ENCODE peak calls at places on chromosome 21, in five cellular contexts. H, X, L, O and D are unnamed samples.

GRCh38 chr21:33968082-33968997 is 52.7 kb upstream of the ATP5PO start:
- DNase-seq in L (peak; percentile 22), O (no peak), H (no peak), X (peak; percentile 60), D (no peak)

GRCh38 chr21:45838636-45839035 is 142.9 kb upstream of the COL6A1 start:
- DNase-seq in O (no peak), H (no peak), X (peak; percentile 23), L (no peak), D (no peak)

GRCh38 chr21:35231115-35231514 is 182.0 kb upstream of the RUNX1 start:
- DNase-seq in X (no peak), H (no peak), L (no peak), O (no peak), D (no peak)

GRCh38 chr21:33067457-33067856 is 2.5 kb upstream of the OLIG1 start:
- DNase-seq in X (no peak), O (no peak), L (no peak), H (no peak), D (no peak)

GRCh38 chr21:36428789-36429671 is 43.8 kb downstream of the CHAF1B start:
- DNase-seq in L (peak; percentile 1), O (no peak), X (no peak), H (no peak), D (no peak)

GRCh38 chr21:26801524-26801923 is 43.7 kb downstream of the ADAMTS1 start:
- DNase-seq in O (no peak), L (no peak), H (no peak), X (peak; percentile 89), D (no peak)

GRCh38 chr21:44940116-44940631 is 345 bp downstream of the SLX9 start:
- DNase-seq in L (peak; percentile 29), O (no peak), H (no peak), X (no peak), D (no peak)

GRCh38 chr21:33896691-33897090 is 18.9 kb downstream of the ATP5PO start:
- DNase-seq in H (no peak), X (no peak), L (no peak), O (no peak), D (no peak)

GRCh38 chr21:33644383-33645074 is 2.2 kb downstream of the ITSN1 start:
- DNase-seq in L (no peak), O (no peak), X (peak; percentile 90), H (no peak), D (no peak)

GRCh38 chr21:32467291-32467690 is 54.8 kb downstream of the EVA1C start:
- DNase-seq in X (no peak), O (no peak), L (no peak), H (no peak), D (no peak)

GRCh38 chr21:45259206-45259795 is 28.4 kb downstream of the POFUT2 start:
- DNase-seq in L (no peak), X (no peak), H (no peak), O (no peak), D (no peak)

GRCh38 chr21:38037416-38037815 is 121.2 kb upstream of the KCNJ6 start:
- DNase-seq in O (no peak), H (no peak), X (peak; percentile 16), L (no peak), D (no peak)

GRCh38 chr21:36320421-36321324 is 676 bp downstream of the MORC3 start:
- DNase-seq in X (peak; percentile 73), H (peak; percentile 66), L (peak; percentile 41), O (peak; percentile 75), D (peak; percentile 29)

GRCh38 chr21:28521932-28522826 is 470.5 kb downstream of the LTN1 start:
- DNase-seq in H (no peak), L (no peak), X (peak; percentile 70), O (no peak), D (no peak)

GRCh38 chr21:37939251-37939650 is 23.0 kb upstream of the KCNJ6 start:
- DNase-seq in O (no peak), H (no peak), X (no peak), L (no peak), D (no peak)

GRCh38 chr21:16315223-16315622 is 585.4 kb downstream of the USP25 start:
- DNase-seq in L (no peak), X (no peak), H (no peak), O (no peak), D (no peak)

GRCh38 chr21:20276954-20277353 is 721.3 kb upstream of the NCAM2 start:
- DNase-seq in L (no peak), X (no peak), H (no peak), O (no peak), D (no peak)

GRCh38 chr21:45558044-45558721 is 15.9 kb upstream of the SLC19A1 start:
- DNase-seq in O (peak; percentile 25), H (no peak), L (no peak), X (no peak), D (no peak)

GRCh38 chr21:40553781-40554180 is 293.2 kb downstream of the DSCAM start:
- DNase-seq in L (no peak), O (no peak), X (no peak), H (no peak), D (no peak)

GRCh38 chr21:43767980-43768867 is 7.9 kb downstream of the CSTB start:
- DNase-seq in L (no peak), X (peak; percentile 88), H (no peak), O (peak; percentile 83), D (peak; percentile 34)

GRCh38 chr21:32494946-32495703 is 82.6 kb downstream of the EVA1C start:
- DNase-seq in L (no peak), O (no peak), H (peak; percentile 58), X (peak; percentile 82), D (no peak)

GRCh38 chr21:32578107-32578691 is 7.1 kb downstream of the TCP10L start:
- DNase-seq in L (no peak), H (no peak), O (no peak), X (peak; percentile 17), D (no peak)